ENCODE peak calls at places on chromosomes 5 and 9, in six cellular contexts. I, H, K, O, Y and T are unnamed samples.

GRCh38 chr5:154508114-154508513 is 30.1 kb upstream of the HAND1 start:
- DNase-seq in Y (no peak), O (no peak), H (no peak), I (no peak), K (no peak), T (no peak)

GRCh38 chr5:142110046-142110531 is 1.5 kb downstream of the NDFIP1 start:
- DNase-seq in I (peak), K (no peak), O (peak), Y (no peak), H (peak), T (no peak)

GRCh38 chr5:94374336-94374735 is 244.1 kb downstream of the KIAA0825 start:
- DNase-seq in K (no peak), H (no peak), Y (no peak), O (no peak), I (no peak), T (no peak)

GRCh38 chr5:31811210-31811609 is 172.3 kb downstream of the PDZD2 start:
- DNase-seq in Y (no peak), I (peak), K (no peak), O (no peak), H (no peak), T (no peak)

GRCh38 chr9:98983295-98984268 is 39.9 kb downstream of the COL15A1 start:
- DNase-seq in K (no peak), O (no peak), H (no peak), Y (no peak), I (peak), T (no peak)

GRCh38 chr5:2659071-2659470 is 92.4 kb downstream of the IRX2 start:
- DNase-seq in I (no peak), K (no peak), O (no peak), Y (no peak), H (no peak), T (no peak)

GRCh38 chr5:59562756-59563389 is 330.7 kb downstream of the PDE4D start:
- DNase-seq in K (no peak), I (no peak), O (peak), Y (no peak), H (peak), T (no peak)

GRCh38 chr5:50699737-50700136 is 33.3 kb downstream of the PARP8 start:
- DNase-seq in H (no peak), I (no peak), O (no peak), Y (no peak), K (no peak), T (no peak)

GRCh38 chr5:1543398-1544293 is 19.9 kb upstream of the LPCAT1 start:
- DNase-seq in I (no peak), O (no peak), H (no peak), Y (no peak), K (no peak), T (no peak)

GRCh38 chr5:150069619-150070276 is 16.6 kb downstream of the CSF1R start:
- DNase-seq in Y (no peak), I (no peak), O (no peak), H (no peak), K (no peak), T (no peak)

GRCh38 chr5:112863549-112863948 is 2.5 kb downstream of the SRP19 start:
- DNase-seq in K (no peak), O (no peak), H (no peak), Y (no peak), I (no peak), T (no peak)

GRCh38 chr9:93022721-93023520 is 35.6 kb upstream of the SUSD3 start:
- DNase-seq in O (no peak), K (no peak), Y (no peak), H (no peak), I (no peak), T (no peak)

GRCh38 chr9:81671880-81672280 is 17.5 kb downstream of the TLE1 start:
- DNase-seq in O (no peak), H (no peak), I (no peak), Y (peak), K (no peak), T (no peak)

GRCh38 chr5:172855597-172856292 is 21.7 kb downstream of the ERGIC1 start:
- DNase-seq in K (no peak), Y (no peak), H (no peak), O (no peak), I (no peak), T (no peak)

GRCh38 chr9:116693233-116693731 is 6.2 kb downstream of the TRIM32 start:
- DNase-seq in K (no peak), Y (no peak), H (no peak), O (no peak), I (peak), T (no peak)

GRCh38 chr9:113933188-113933587 is 57.1 kb downstream of the ZNF618 start:
- DNase-seq in I (peak), O (no peak), Y (no peak), H (no peak), K (no peak), T (no peak)

GRCh38 chr9:5553211-5553610 is 42.9 kb downstream of the PDCD1LG2 start:
- DNase-seq in Y (no peak), H (no peak), K (no peak), O (no peak), I (peak), T (no peak)

GRCh38 chr9:110446171-110446570 is 108.5 kb upstream of the TXNDC8 start:
- DNase-seq in H (no peak), O (no peak), I (no peak), Y (no peak), K (no peak), T (no peak)

GRCh38 chr5:88691945-88692868 is 190.8 kb downstream of the MEF2C start:
- DNase-seq in H (no peak), I (no peak), Y (peak), K (no peak), O (no peak), T (no peak)

GRCh38 chr5:66595877-66596790 is at the start of gene MAST4:
- DNase-seq in Y (peak), H (peak), K (peak), I (peak), O (peak), T (no peak)

GRCh38 chr5:159206818-159207217 is 2.5 kb downstream of the RNF145 start:
- DNase-seq in O (no peak), K (no peak), I (no peak), H (no peak), Y (no peak), T (no peak)

GRCh38 chr5:112379541-112380325 is 39.3 kb downstream of the EPB41L4A start:
- DNase-seq in H (no peak), Y (no peak), O (no peak), I (no peak), K (no peak), T (no peak)

GRCh38 chr9:133762488-133763271 is 24.5 kb upstream of the SARDH start:
- DNase-seq in O (no peak), Y (no peak), K (no peak), H (no peak), I (no peak), T (no peak)

GRCh38 chr5:134138416-134139376 is 24.2 kb downstream of the TCF7 start:
- DNase-seq in I (no peak), K (no peak), Y (no peak), O (no peak), H (no peak), T (peak)

GRCh38 chr9:107161338-107161737 is 121.7 kb upstream of the RAD23B start:
- DNase-seq in O (no peak), I (no peak), H (no peak), K (peak), Y (no peak), T (no peak)

GRCh38 chr5:171975262-171975876 is 31.1 kb downstream of the FBXW11 start:
- DNase-seq in I (no peak), O (no peak), Y (no peak), H (no peak), K (no peak), T (no peak)

GRCh38 chr9:127397722-127398647 is 1.0 kb downstream of the SLC2A8 start:
- DNase-seq in O (peak), Y (no peak), H (peak), K (peak), I (peak), T (no peak)

GRCh38 chr5:11797132-11797531 is 107.1 kb downstream of the CTNND2 start:
- DNase-seq in K (peak), H (no peak), Y (no peak), I (no peak), O (no peak), T (no peak)

GRCh38 chr5:95845401-95845800 is 22.9 kb upstream of the GLRX start:
- DNase-seq in H (no peak), Y (no peak), O (no peak), K (no peak), I (no peak), T (no peak)

GRCh38 chr9:98203153-98203552 is 10.7 kb upstream of the CORO2A start:
- DNase-seq in H (no peak), I (no peak), Y (no peak), K (no peak), O (no peak), T (no peak)

GRCh38 chr9:27247756-27248155 is 49.2 kb downstream of the EQTN start:
- DNase-seq in Y (peak), O (peak), H (peak), I (peak), K (no peak), T (no peak)

GRCh38 chr9:14633148-14633547 is 60.1 kb downstream of the ZDHHC21 start:
- DNase-seq in H (no peak), I (no peak), O (no peak), Y (no peak), K (no peak), T (no peak)

GRCh38 chr9:8315211-8315610 is 515.6 kb upstream of the DMAC1 start:
- DNase-seq in I (no peak), K (no peak), O (no peak), H (no peak), Y (no peak), T (no peak)